ENCODE peak calls at places on chromosomes 2 and 18, in ten cellular contexts. One of them, this sample, is unnamed. For H3K36me3, the result is how much of the 10 kb centered on the place peaks cover.

GRCh38 chr18:8705280-8705940 is at the start of gene MTCL1:
- DNase-seq in breast epithelium: no peak
- DNase-seq in heart left ventricle: peak
- DNase-seq in GM23248: peak
- DNase-seq in pancreas: peak
- DNase-seq in CD8-positive, alpha-beta T cell: no peak
- DNase-seq in fibroblast of lung: peak
- DNase-seq in psoas muscle: peak
- DNase-seq in gastrocnemius medialis: no peak
- DNase-seq in HepG2: no peak
- DNase-seq in this sample: no peak

GRCh38 chr2:184921676-184922075 is 323.3 kb downstream of the ZNF804A start:
- DNase-seq in psoas muscle: no peak
- DNase-seq in fibroblast of lung: no peak
- DNase-seq in heart left ventricle: no peak
- DNase-seq in CD8-positive, alpha-beta T cell: no peak
- DNase-seq in breast epithelium: no peak
- DNase-seq in HepG2: no peak
- DNase-seq in gastrocnemius medialis: no peak
- DNase-seq in pancreas: no peak
- DNase-seq in GM23248: no peak
- DNase-seq in this sample: no peak

GRCh38 chr18:13217466-13217961 is 1.0 kb upstream of the LDLRAD4 start:
- DNase-seq in breast epithelium: no peak
- DNase-seq in fibroblast of lung: peak
- DNase-seq in GM23248: peak
- DNase-seq in psoas muscle: peak
- DNase-seq in pancreas: peak
- DNase-seq in gastrocnemius medialis: peak
- DNase-seq in heart left ventricle: peak
- DNase-seq in CD8-positive, alpha-beta T cell: peak
- DNase-seq in HepG2: no peak
- DNase-seq in this sample: no peak

GRCh38 chr2:98034745-98035144 is 39.0 kb upstream of the TMEM131 start:
- DNase-seq in psoas muscle: no peak
- DNase-seq in CD8-positive, alpha-beta T cell: no peak
- DNase-seq in GM23248: no peak
- DNase-seq in pancreas: no peak
- DNase-seq in fibroblast of lung: no peak
- DNase-seq in breast epithelium: no peak
- DNase-seq in gastrocnemius medialis: no peak
- DNase-seq in HepG2: no peak
- DNase-seq in heart left ventricle: no peak
- DNase-seq in this sample: no peak

GRCh38 chr18:50871846-50872245 is 7.1 kb upstream of the ME2 start:
- DNase-seq in gastrocnemius medialis: no peak
- DNase-seq in GM23248: no peak
- DNase-seq in CD8-positive, alpha-beta T cell: no peak
- DNase-seq in fibroblast of lung: no peak
- DNase-seq in breast epithelium: no peak
- DNase-seq in pancreas: no peak
- DNase-seq in HepG2: no peak
- DNase-seq in heart left ventricle: no peak
- DNase-seq in psoas muscle: no peak
- DNase-seq in this sample: no peak

GRCh38 chr2:51722311-51722710 is 690.4 kb upstream of the NRXN1 start:
- DNase-seq in gastrocnemius medialis: no peak
- DNase-seq in GM23248: peak
- DNase-seq in CD8-positive, alpha-beta T cell: no peak
- DNase-seq in HepG2: no peak
- DNase-seq in pancreas: no peak
- DNase-seq in psoas muscle: no peak
- DNase-seq in heart left ventricle: no peak
- DNase-seq in breast epithelium: no peak
- DNase-seq in fibroblast of lung: peak
- DNase-seq in this sample: no peak

GRCh38 chr18:58146099-58146498 is 102.1 kb downstream of the NEDD4L start:
- DNase-seq in pancreas: no peak
- DNase-seq in breast epithelium: no peak
- DNase-seq in CD8-positive, alpha-beta T cell: no peak
- DNase-seq in fibroblast of lung: no peak
- DNase-seq in gastrocnemius medialis: no peak
- DNase-seq in HepG2: no peak
- DNase-seq in psoas muscle: no peak
- DNase-seq in heart left ventricle: no peak
- DNase-seq in GM23248: no peak
- DNase-seq in this sample: no peak

GRCh38 chr18:41974661-41975286 is 19.7 kb downstream of the PIK3C3 start:
- DNase-seq in gastrocnemius medialis: no peak
- DNase-seq in HepG2: no peak
- DNase-seq in fibroblast of lung: peak
- DNase-seq in psoas muscle: no peak
- DNase-seq in CD8-positive, alpha-beta T cell: no peak
- DNase-seq in breast epithelium: no peak
- DNase-seq in pancreas: no peak
- DNase-seq in heart left ventricle: no peak
- DNase-seq in GM23248: no peak
- DNase-seq in this sample: no peak

DNA sequence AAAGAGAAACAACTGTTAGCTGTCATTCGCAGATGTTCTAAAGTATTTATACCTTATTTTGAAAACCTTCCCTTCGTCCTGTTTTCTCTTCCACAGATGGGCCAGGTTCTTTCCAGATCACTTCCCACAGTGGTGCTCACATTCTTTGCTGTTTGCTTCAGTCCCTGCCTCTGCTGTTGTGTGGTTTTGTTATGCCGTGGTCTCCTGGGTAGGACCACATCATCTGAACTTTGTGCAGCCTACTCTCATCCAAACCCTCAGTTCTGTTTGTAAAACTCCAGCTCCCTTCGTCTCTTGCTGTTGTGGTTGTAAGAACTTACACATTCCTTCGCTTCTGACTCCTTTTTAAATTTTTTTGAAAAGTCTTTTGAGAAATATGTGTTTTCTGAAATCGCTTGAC is 38.1 kb downstream of the ZNF236 start:
- DNase-seq in gastrocnemius medialis: no peak
- DNase-seq in HepG2: no peak
- DNase-seq in GM23248: no peak
- DNase-seq in pancreas: no peak
- DNase-seq in breast epithelium: no peak
- DNase-seq in heart left ventricle: no peak
- DNase-seq in fibroblast of lung: peak
- DNase-seq in CD8-positive, alpha-beta T cell: no peak
- DNase-seq in psoas muscle: no peak
- DNase-seq in this sample: no peak
- H3K36me3 ChIP-seq in gastrocnemius medialis: under half
- H3K36me3 ChIP-seq in HepG2: under half
- H3K36me3 ChIP-seq in GM23248: under half
- H3K36me3 ChIP-seq in pancreas: under half
- H3K36me3 ChIP-seq in breast epithelium: under half
- H3K36me3 ChIP-seq in heart left ventricle: under half
- H3K36me3 ChIP-seq in fibroblast of lung: under half
- H3K36me3 ChIP-seq in CD8-positive, alpha-beta T cell: under half
- H3K36me3 ChIP-seq in psoas muscle: under half
- H3K36me3 ChIP-seq in this sample: under half

GRCh38 chr2:197626965-197627629 is 48.3 kb downstream of the RFTN2 start:
- DNase-seq in heart left ventricle: no peak
- DNase-seq in fibroblast of lung: no peak
- DNase-seq in pancreas: no peak
- DNase-seq in psoas muscle: no peak
- DNase-seq in GM23248: no peak
- DNase-seq in HepG2: no peak
- DNase-seq in gastrocnemius medialis: no peak
- DNase-seq in breast epithelium: no peak
- DNase-seq in CD8-positive, alpha-beta T cell: no peak
- DNase-seq in this sample: no peak

GRCh38 chr2:197633109-197633657 is 42.2 kb downstream of the RFTN2 start:
- DNase-seq in fibroblast of lung: no peak
- DNase-seq in pancreas: no peak
- DNase-seq in GM23248: peak
- DNase-seq in psoas muscle: no peak
- DNase-seq in CD8-positive, alpha-beta T cell: no peak
- DNase-seq in heart left ventricle: no peak
- DNase-seq in HepG2: no peak
- DNase-seq in breast epithelium: no peak
- DNase-seq in gastrocnemius medialis: no peak
- DNase-seq in this sample: no peak

GRCh38 chr2:197628043-197628500 is 47.3 kb downstream of the RFTN2 start:
- DNase-seq in pancreas: no peak
- DNase-seq in breast epithelium: peak
- DNase-seq in CD8-positive, alpha-beta T cell: no peak
- DNase-seq in gastrocnemius medialis: no peak
- DNase-seq in psoas muscle: no peak
- DNase-seq in GM23248: peak
- DNase-seq in heart left ventricle: peak
- DNase-seq in HepG2: no peak
- DNase-seq in fibroblast of lung: peak
- DNase-seq in this sample: no peak
- H3K36me3 ChIP-seq in pancreas: under half
- H3K36me3 ChIP-seq in breast epithelium: under half
- H3K36me3 ChIP-seq in CD8-positive, alpha-beta T cell: under half
- H3K36me3 ChIP-seq in gastrocnemius medialis: under half
- H3K36me3 ChIP-seq in psoas muscle: under half
- H3K36me3 ChIP-seq in GM23248: under half
- H3K36me3 ChIP-seq in heart left ventricle: under half
- H3K36me3 ChIP-seq in HepG2: under half
- H3K36me3 ChIP-seq in fibroblast of lung: under half
- H3K36me3 ChIP-seq in this sample: under half

GRCh38 chr2:108458082-108458481 is 9.1 kb downstream of the GCC2 start:
- DNase-seq in heart left ventricle: no peak
- DNase-seq in fibroblast of lung: no peak
- DNase-seq in CD8-positive, alpha-beta T cell: no peak
- DNase-seq in gastrocnemius medialis: no peak
- DNase-seq in breast epithelium: no peak
- DNase-seq in GM23248: peak
- DNase-seq in psoas muscle: no peak
- DNase-seq in HepG2: no peak
- DNase-seq in pancreas: no peak
- DNase-seq in this sample: no peak

GRCh38 chr2:108459441-108459840 is 10.4 kb downstream of the GCC2 start:
- DNase-seq in GM23248: no peak
- DNase-seq in pancreas: no peak
- DNase-seq in CD8-positive, alpha-beta T cell: no peak
- DNase-seq in breast epithelium: no peak
- DNase-seq in gastrocnemius medialis: no peak
- DNase-seq in fibroblast of lung: no peak
- DNase-seq in heart left ventricle: no peak
- DNase-seq in HepG2: no peak
- DNase-seq in psoas muscle: no peak
- DNase-seq in this sample: no peak

GRCh38 chr2:108455571-108455970 is 6.6 kb downstream of the GCC2 start:
- DNase-seq in pancreas: no peak
- DNase-seq in breast epithelium: no peak
- DNase-seq in fibroblast of lung: no peak
- DNase-seq in gastrocnemius medialis: no peak
- DNase-seq in psoas muscle: no peak
- DNase-seq in heart left ventricle: no peak
- DNase-seq in CD8-positive, alpha-beta T cell: no peak
- DNase-seq in GM23248: no peak
- DNase-seq in HepG2: no peak
- DNase-seq in this sample: no peak

DNA sequence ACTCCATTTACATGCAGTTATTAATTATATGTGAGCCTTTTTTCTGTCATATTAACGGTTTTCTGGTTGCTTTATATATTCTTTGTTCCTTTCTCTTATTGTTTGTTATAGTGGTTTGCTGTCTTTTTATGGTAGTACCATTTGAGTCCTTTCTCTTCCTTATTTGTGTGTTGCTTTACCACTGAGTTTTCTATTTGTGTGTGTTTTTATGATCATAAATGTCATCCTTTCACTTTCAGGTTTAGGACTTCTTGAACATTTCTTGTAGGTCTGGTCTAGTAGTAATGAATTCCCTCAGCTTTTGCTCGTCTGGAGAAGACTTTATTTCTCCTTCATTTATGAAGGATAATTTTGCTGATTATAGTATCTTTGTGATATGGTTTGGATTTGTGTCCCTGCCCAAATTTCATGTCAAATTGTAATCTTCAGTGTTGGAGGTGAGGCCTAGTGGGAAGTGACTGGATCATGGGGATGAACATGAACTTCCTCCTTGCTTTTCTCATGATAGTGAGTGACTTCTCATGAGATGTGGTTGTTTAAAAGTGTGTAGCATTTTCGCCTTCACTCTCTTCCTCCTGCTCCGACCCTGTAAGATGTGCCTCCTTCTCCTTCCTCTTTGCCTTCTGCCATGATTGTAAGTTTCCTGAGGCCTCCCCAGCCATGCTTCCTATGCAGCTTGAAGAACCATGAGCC is 11.5 kb downstream of the GCC2 start:
- DNase-seq in gastrocnemius medialis: no peak
- DNase-seq in pancreas: no peak
- DNase-seq in GM23248: no peak
- DNase-seq in breast epithelium: no peak
- DNase-seq in heart left ventricle: no peak
- DNase-seq in CD8-positive, alpha-beta T cell: no peak
- DNase-seq in HepG2: no peak
- DNase-seq in fibroblast of lung: no peak
- DNase-seq in psoas muscle: no peak
- DNase-seq in this sample: no peak
- H3K36me3 ChIP-seq in gastrocnemius medialis: under half
- H3K36me3 ChIP-seq in pancreas: under half
- H3K36me3 ChIP-seq in GM23248: half or more
- H3K36me3 ChIP-seq in breast epithelium: under half
- H3K36me3 ChIP-seq in heart left ventricle: under half
- H3K36me3 ChIP-seq in CD8-positive, alpha-beta T cell: under half
- H3K36me3 ChIP-seq in HepG2: half or more
- H3K36me3 ChIP-seq in fibroblast of lung: under half
- H3K36me3 ChIP-seq in psoas muscle: under half
- H3K36me3 ChIP-seq in this sample: under half

GRCh38 chr2:174023591-174024523 is 58.7 kb upstream of the SP3 start:
- DNase-seq in CD8-positive, alpha-beta T cell: no peak
- DNase-seq in breast epithelium: peak
- DNase-seq in gastrocnemius medialis: peak
- DNase-seq in pancreas: no peak
- DNase-seq in fibroblast of lung: peak
- DNase-seq in HepG2: peak
- DNase-seq in psoas muscle: peak
- DNase-seq in GM23248: peak
- DNase-seq in heart left ventricle: peak
- DNase-seq in this sample: no peak

GRCh38 chr2:174025271-174026121 is 60.3 kb upstream of the SP3 start:
- DNase-seq in psoas muscle: peak
- DNase-seq in fibroblast of lung: peak
- DNase-seq in heart left ventricle: peak
- DNase-seq in breast epithelium: peak
- DNase-seq in pancreas: no peak
- DNase-seq in GM23248: peak
- DNase-seq in gastrocnemius medialis: peak
- DNase-seq in HepG2: peak
- DNase-seq in CD8-positive, alpha-beta T cell: no peak
- DNase-seq in this sample: no peak

GRCh38 chr2:174026122-174026845 is 61.1 kb upstream of the SP3 start:
- DNase-seq in pancreas: no peak
- DNase-seq in breast epithelium: no peak
- DNase-seq in heart left ventricle: no peak
- DNase-seq in HepG2: no peak
- DNase-seq in gastrocnemius medialis: no peak
- DNase-seq in fibroblast of lung: peak
- DNase-seq in GM23248: peak
- DNase-seq in CD8-positive, alpha-beta T cell: no peak
- DNase-seq in psoas muscle: no peak
- DNase-seq in this sample: no peak

GRCh38 chr2:174022431-174022830 is 57.3 kb upstream of the SP3 start:
- DNase-seq in HepG2: no peak
- DNase-seq in fibroblast of lung: no peak
- DNase-seq in breast epithelium: no peak
- DNase-seq in CD8-positive, alpha-beta T cell: no peak
- DNase-seq in psoas muscle: no peak
- DNase-seq in heart left ventricle: no peak
- DNase-seq in gastrocnemius medialis: no peak
- DNase-seq in GM23248: no peak
- DNase-seq in pancreas: no peak
- DNase-seq in this sample: no peak

DNA sequence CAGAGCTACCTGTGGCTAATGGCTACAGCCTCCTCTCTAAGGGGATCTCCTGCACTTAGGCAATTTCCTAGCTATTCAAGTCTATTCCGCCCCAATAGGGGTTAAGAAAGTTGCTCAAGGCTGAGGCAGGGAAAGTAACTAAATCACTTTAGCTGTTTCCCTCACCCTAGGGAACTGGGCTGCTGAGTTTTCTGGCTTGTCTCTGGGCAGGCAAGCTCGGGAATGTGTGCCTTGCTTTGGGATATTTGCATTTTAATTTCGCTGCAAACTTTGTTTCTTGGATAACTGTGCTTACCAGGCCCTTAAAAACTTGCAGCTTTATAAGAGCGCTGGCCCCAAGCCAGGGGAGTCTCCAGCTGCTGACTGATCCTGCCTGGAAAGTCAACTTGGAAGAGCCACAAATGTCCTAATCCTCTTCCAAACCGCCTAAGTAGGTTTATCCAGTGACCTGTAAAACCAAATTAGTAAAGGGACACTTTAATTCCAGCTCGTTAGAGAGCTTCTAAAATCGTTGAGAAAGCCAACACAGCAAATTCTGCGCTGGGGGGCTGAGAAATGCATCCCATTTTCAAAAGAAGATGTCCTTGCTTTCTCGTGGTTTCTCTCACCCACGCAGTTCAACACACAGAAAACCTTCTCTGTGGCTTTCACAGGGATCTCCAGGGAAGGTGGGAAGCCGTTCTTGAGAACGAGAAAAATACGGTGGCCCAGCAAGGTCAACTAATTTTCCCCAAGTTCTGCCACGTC is 59.5 kb upstream of the SP3 start:
- DNase-seq in HepG2: no peak
- DNase-seq in heart left ventricle: peak
- DNase-seq in breast epithelium: peak
- DNase-seq in gastrocnemius medialis: peak
- DNase-seq in pancreas: no peak
- DNase-seq in GM23248: peak
- DNase-seq in psoas muscle: peak
- DNase-seq in fibroblast of lung: peak
- DNase-seq in CD8-positive, alpha-beta T cell: no peak
- DNase-seq in this sample: no peak
- H3K36me3 ChIP-seq in HepG2: under half
- H3K36me3 ChIP-seq in heart left ventricle: under half
- H3K36me3 ChIP-seq in breast epithelium: under half
- H3K36me3 ChIP-seq in gastrocnemius medialis: under half
- H3K36me3 ChIP-seq in pancreas: under half
- H3K36me3 ChIP-seq in GM23248: under half
- H3K36me3 ChIP-seq in psoas muscle: under half
- H3K36me3 ChIP-seq in fibroblast of lung: under half
- H3K36me3 ChIP-seq in CD8-positive, alpha-beta T cell: under half
- H3K36me3 ChIP-seq in this sample: under half